ENCODE peak calls at places on chromosomes 11 and 22, in nine cellular contexts. V is NCI-H446 treated with DMSO at 0.1 percent for 48 hours; N is stimulated activated CD4-positive, alpha-beta T cell treated with anti-CD3 and anti-CD28 coated beads, Interleukin-4, amount 100 ng/mL, for 48 hours; I is GM04504; W is occipital lobe; X is HuH-7; M is PC-9; Z is activated T-helper 9 cell treated with anti-CD3 and anti-CD28 coated beads, Interleukin-2, amount 50 U/mL, for 16 hours; J is effector CD8-positive, alpha-beta T cell. K is an unnamed sample.
A peak's percentile ranks its signal among the peaks of the same experiment; 100 is the strongest.

GRCh38 chr22:47176573-47177333 is 414.3 kb downstream of the TBC1D22A start:
- DNase-seq in V (no peak), N (no peak), I (no peak), W (no peak), X (no peak), M (no peak), Z (no peak), J (no peak), K (peak; percentile 25)

GRCh38 chr11:10792385-10793068 is 16.2 kb downstream of the EIF4G2 start:
- DNase-seq in V (peak; percentile 36), N (peak; percentile 89), I (peak; percentile 40), W (peak; percentile 50), X (peak; percentile 91), M (peak; percentile 85), Z (peak; percentile 69), J (peak; percentile 72), K (peak; percentile 93)

GRCh38 chr11:79676396-79676795 is 235.6 kb upstream of the TENM4 start:
- DNase-seq in V (no peak), N (no peak), I (no peak), W (no peak), X (no peak), M (no peak), Z (no peak), J (no peak), K (no peak)

GRCh38 chr11:76602431-76602861 is 68.1 kb downstream of the LRRC32 start:
- DNase-seq in V (no peak), N (no peak), I (peak; percentile 53), W (no peak), X (no peak), M (no peak), Z (no peak), J (no peak), K (no peak)

GRCh38 chr11:104075091-104075490 is 38.7 kb downstream of the DDI1 start:
- DNase-seq in V (no peak), N (no peak), I (no peak), W (no peak), X (no peak), M (no peak), Z (no peak), J (no peak), K (no peak)

GRCh38 chr11:109037856-109038780 is 373.2 kb downstream of the DDX10 start:
- DNase-seq in V (peak; percentile 21), N (no peak), I (peak; percentile 94), W (peak; percentile 40), X (no peak), M (no peak), Z (no peak), J (no peak), K (no peak)

GRCh38 chr11:68031136-68031459 is 617 bp downstream of the NDUFS8 start:
- DNase-seq in V (no peak), N (no peak), I (no peak), W (no peak), X (no peak), M (no peak), Z (no peak), J (no peak), K (no peak)

GRCh38 chr11:70495351-70496310 is 97.3 kb downstream of the CTTN start:
- DNase-seq in V (no peak), N (no peak), I (no peak), W (no peak), X (no peak), M (no peak), Z (no peak), J (no peak), K (no peak)

GRCh38 chr22:36009085-36009484 is 19.5 kb downstream of the RBFOX2 start:
- DNase-seq in V (no peak), N (no peak), I (no peak), W (no peak), X (no peak), M (no peak), Z (no peak), J (no peak), K (no peak)

GRCh38 chr11:124896821-124897391 is 759 bp downstream of the ROBO4 start:
- DNase-seq in V (no peak), N (no peak), I (no peak), W (no peak), X (no peak), M (no peak), Z (no peak), J (no peak), K (no peak)

GRCh38 chr11:34284836-34285235 is 73.0 kb downstream of the ABTB2 start:
- DNase-seq in V (no peak), N (no peak), I (no peak), W (no peak), X (no peak), M (no peak), Z (no peak), J (no peak), K (no peak)

GRCh38 chr11:122168218-122168617 is 52.2 kb upstream of the BLID start:
- DNase-seq in V (no peak), N (no peak), I (no peak), W (no peak), X (no peak), M (no peak), Z (no peak), J (no peak), K (no peak)

GRCh38 chr11:34151166-34151565 is 45.7 kb downstream of the NAT10 start:
- DNase-seq in V (no peak), N (no peak), I (no peak), W (no peak), X (no peak), M (no peak), Z (no peak), J (no peak), K (no peak)